ENCODE peak calls at places on chromosome 20, in four cellular contexts. S, O, P and H are unnamed samples.

GRCh38 chr20:10906830-10907229 is 233.0 kb upstream of the JAG1 start:
- DNase-seq in S (no peak), P (peak), O (no peak), H (no peak)

GRCh38 chr20:61663521-61664425 is 401.9 kb downstream of the TAF4 start:
- DNase-seq in O (no peak), P (no peak), S (no peak), H (no peak)

GRCh38 chr20:40942775-40943174 is 85.8 kb upstream of the TOP1 start:
- DNase-seq in S (no peak), O (no peak), P (no peak), H (no peak)

GRCh38 chr20:1565461-1565860 is 8.0 kb upstream of the SIRPD start:
- DNase-seq in O (no peak), S (no peak), P (no peak), H (no peak)

GRCh38 chr20:35235881-35236280 is 9.4 kb downstream of the MMP24 start:
- DNase-seq in P (no peak), O (no peak), S (no peak), H (no peak)

GRCh38 chr20:63589261-63590217 is 15.5 kb upstream of the HELZ2 start:
- DNase-seq in P (no peak), O (no peak), S (no peak), H (no peak)

GRCh38 chr20:62104234-62104789 is 18.0 kb upstream of the LSM14B start:
- DNase-seq in P (no peak), O (no peak), S (no peak), H (no peak)

GRCh38 chr20:59120491-59120890 is 43.1 kb upstream of the ZNF831 start:
- DNase-seq in P (no peak), O (peak), S (no peak), H (no peak)

GRCh38 chr20:59242714-59243626 is 57.4 kb upstream of the EDN3 start:
- DNase-seq in S (no peak), O (no peak), P (no peak), H (no peak)